ENCODE peak calls at places on chromosomes 13 and 19, in four cellular contexts. X is fibroblast of mammary gland; L is esophagus squamous epithelium; E is CD8-positive, alpha-beta T cell. B is an unnamed sample.
A peak's percentile ranks its signal among the peaks of the same experiment; 100 is the strongest.

GRCh38 chr13:44103721-44104490 is 224.2 kb downstream of the LACC1 start:
- DNase-seq in X (no peak), L (no peak), E (no peak), B (no peak)

GRCh38 chr19:44671400-44671799 is at the start of gene CEACAM19:
- DNase-seq in X (peak; percentile 14), L (no peak), E (no peak), B (no peak)

GRCh38 chr13:91740811-91741210 is 342.4 kb downstream of the GPC5 start:
- DNase-seq in X (no peak), L (no peak), E (no peak), B (no peak)

GRCh38 chr19:38485541-38486285 is 52.2 kb downstream of the RYR1 start:
- DNase-seq in X (no peak), L (no peak), E (no peak), B (no peak)

GRCh38 chr13:78241278-78241919 is 322.8 kb upstream of the EDNRB start:
- DNase-seq in X (peak; percentile 46), L (no peak), E (no peak), B (peak; percentile 15)

GRCh38 chr13:80040219-80040976 is 300.5 kb downstream of the SPRY2 start:
- DNase-seq in X (peak; percentile 100), L (no peak), E (no peak), B (no peak)

GRCh38 chr13:80473695-80474094 is 132.8 kb upstream of the SPRY2 start:
- DNase-seq in X (peak; percentile 87), L (no peak), E (no peak), B (no peak)

GRCh38 chr19:42175952-42176648 is 41.4 kb downstream of the DEDD2 start:
- DNase-seq in X (no peak), L (no peak), E (no peak), B (no peak)

GRCh38 chr13:19185086-19185864 is 3.7 kb upstream of the TUBA3C start:
- DNase-seq in X (no peak), L (no peak), E (no peak), B (peak; percentile 11)

GRCh38 chr19:12995596-12996541 is 594 bp downstream of the NFIX start:
- DNase-seq in X (no peak), L (no peak), E (no peak), B (peak; percentile 64)

GRCh38 chr19:1235625-1236538 is 1.9 kb downstream of the CBARP start:
- DNase-seq in X (peak; percentile 44), L (no peak), E (no peak), B (no peak)

GRCh38 chr13:75489502-75490263 is 7.7 kb upstream of the TBC1D4 start:
- DNase-seq in X (peak; percentile 84), L (no peak), E (no peak), B (peak; percentile 35)

GRCh38 chr13:98285317-98285716 is 108.2 kb upstream of the RNF113B start:
- DNase-seq in X (no peak), L (no peak), E (no peak), B (no peak)

GRCh38 chr19:43408043-43408442 is 6.6 kb upstream of the TEX101 start:
- DNase-seq in X (no peak), L (no peak), E (no peak), B (peak; percentile 13)

GRCh38 chr19:45952691-45953505 is 20.8 kb downstream of the NOVA2 start:
- DNase-seq in X (peak; percentile 50), L (no peak), E (no peak), B (peak; percentile 75)

GRCh38 chr13:45674908-45675307 is 27.2 kb upstream of the CBY2 start:
- DNase-seq in X (peak; percentile 77), L (no peak), E (no peak), B (no peak)

GRCh38 chr19:5823579-5824281 is 15.8 kb downstream of the FUT6 start:
- DNase-seq in X (no peak), L (no peak), E (no peak), B (no peak)

GRCh38 chr13:77207943-77208342 is 119.0 kb downstream of the MYCBP2 start:
- DNase-seq in X (peak; percentile 88), L (no peak), E (no peak), B (no peak)

GRCh38 chr13:99062593-99062992 is 84.7 kb upstream of the DOCK9 start:
- DNase-seq in X (no peak), L (no peak), E (no peak), B (no peak)

GRCh38 chr13:41610426-41610825 is 153.1 kb downstream of the RGCC start:
- DNase-seq in X (peak; percentile 91), L (no peak), E (no peak), B (no peak)

GRCh38 chr13:30933334-30933681 is 852 bp downstream of the TEX26 start:
- DNase-seq in X (no peak), L (no peak), E (no peak), B (no peak)

GRCh38 chr13:30934803-30935202 is 2.3 kb downstream of the TEX26 start:
- DNase-seq in X (no peak), L (no peak), E (no peak), B (no peak)

GRCh38 chr13:30928971-30929370 is 3.5 kb upstream of the TEX26 start:
- DNase-seq in X (no peak), L (no peak), E (no peak), B (no peak)

GRCh38 chr13:30934381-30934780 is 1.9 kb downstream of the TEX26 start:
- DNase-seq in X (no peak), L (no peak), E (no peak), B (no peak)

DNA sequence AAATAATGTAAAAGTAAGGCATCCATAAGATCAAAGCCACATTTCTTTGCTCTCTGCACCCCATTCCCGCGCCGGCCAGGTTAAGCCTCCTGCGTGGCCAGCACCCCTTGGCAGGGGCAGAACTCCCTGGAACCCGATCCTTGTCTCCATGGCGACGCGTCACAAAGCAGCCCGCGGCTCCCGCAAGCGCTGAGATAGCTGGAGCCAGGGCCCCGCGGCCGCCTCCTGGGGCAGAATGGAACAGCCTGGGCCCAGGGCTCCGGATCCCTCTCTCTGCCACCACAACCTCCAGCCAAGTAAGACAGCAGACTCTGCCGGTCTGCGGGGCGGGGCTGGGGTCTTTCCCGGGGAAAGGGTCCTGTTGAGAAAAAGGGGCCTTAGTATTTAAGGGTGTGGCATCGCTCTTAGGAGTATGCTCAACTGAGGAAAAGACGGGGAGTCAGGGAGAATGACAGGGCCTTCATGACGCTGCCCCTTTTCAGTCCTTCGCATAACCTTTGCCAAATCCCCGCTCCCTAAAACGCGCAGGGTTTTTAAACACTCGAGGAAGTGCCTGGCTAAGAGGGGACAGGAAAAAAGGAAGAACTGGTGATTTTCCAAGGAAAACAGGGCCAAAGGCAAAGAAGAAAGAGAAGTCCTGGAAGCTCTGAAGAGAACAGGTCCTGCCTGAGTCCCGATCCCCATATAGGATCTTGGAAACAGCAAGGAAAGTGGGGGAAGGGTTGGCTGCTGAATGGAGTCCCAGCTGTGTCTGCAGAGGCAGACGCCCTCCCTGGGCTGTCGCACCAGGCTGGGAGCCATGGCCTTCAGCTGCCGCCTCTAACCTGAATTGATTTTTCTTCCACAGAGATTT is at the start of gene TEX26:
- DNase-seq in X (no peak), L (no peak), E (no peak), B (no peak)
- TF ChIP-seq CTCF in X (no peak), L (no peak), E (no peak), B (no peak)

DNA sequence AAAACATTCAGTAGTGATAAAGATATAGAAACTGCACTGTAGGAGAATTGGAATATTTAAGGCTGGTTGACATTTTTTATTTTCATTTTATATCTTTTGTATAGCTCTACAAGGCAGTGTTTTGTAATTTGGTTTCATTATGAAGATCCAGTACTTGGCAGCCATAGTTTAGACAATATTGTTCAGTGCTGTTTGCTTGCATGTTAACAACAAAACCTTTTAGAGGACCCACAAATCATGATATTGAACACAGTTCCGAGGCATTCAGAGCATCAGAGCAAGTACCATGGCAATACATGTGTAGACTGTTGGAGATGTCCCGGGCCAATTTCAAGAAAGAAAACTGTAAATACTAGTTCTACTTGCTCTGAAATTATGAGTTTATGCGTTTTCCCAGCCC is 25.6 kb upstream of the GARRE1 start:
- DNase-seq in X (no peak), L (no peak), E (no peak), B (no peak)
- TF ChIP-seq CTCF in X (no peak), L (no peak), E (no peak), B (no peak)

GRCh38 chr19:53432088-53432661 is 391 bp downstream of the ZNF761 start:
- DNase-seq in X (peak; percentile 25), L (no peak), E (no peak), B (peak; percentile 17)

DNA sequence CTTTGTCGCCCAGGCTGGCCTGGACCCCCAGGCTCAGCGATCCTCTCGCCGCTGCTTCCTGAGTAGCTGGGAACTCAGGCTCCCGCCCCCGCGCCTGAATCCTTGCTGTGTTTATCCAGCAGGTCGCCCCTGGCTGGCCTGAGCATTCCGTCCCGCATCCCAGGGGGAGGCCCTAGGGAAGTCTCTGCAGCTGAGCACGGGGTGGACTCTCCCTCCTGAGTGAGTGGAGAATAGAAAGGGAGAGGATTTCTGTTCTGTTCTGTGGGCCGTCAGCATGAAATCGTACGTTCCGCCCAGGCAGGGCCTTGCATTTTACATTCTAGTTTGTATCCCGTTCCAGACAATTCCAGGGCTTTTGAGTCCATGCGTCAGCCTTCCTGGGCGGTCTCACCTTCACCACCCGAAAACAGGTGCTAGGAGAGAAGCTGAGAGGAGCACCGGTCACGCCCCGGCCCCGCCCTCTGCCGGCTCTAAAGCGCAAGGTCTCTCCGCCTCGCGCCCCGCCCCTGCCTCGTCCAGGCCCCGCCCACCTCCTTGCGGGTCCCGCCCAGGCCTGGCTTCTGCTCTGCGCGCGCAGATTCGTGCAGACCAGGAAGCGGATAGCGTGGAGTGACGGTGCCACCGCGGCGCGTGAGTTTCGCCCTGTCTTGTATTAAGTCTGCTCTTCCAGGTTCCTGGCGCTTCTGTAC is at the start of gene ZNF761:
- DNase-seq in X (peak; percentile 84), L (peak; percentile 62), E (peak; percentile 95), B (peak; percentile 95)
- TF ChIP-seq CTCF in X (no peak), L (peak; percentile 47), E (peak; percentile 47), B (no peak)

DNA sequence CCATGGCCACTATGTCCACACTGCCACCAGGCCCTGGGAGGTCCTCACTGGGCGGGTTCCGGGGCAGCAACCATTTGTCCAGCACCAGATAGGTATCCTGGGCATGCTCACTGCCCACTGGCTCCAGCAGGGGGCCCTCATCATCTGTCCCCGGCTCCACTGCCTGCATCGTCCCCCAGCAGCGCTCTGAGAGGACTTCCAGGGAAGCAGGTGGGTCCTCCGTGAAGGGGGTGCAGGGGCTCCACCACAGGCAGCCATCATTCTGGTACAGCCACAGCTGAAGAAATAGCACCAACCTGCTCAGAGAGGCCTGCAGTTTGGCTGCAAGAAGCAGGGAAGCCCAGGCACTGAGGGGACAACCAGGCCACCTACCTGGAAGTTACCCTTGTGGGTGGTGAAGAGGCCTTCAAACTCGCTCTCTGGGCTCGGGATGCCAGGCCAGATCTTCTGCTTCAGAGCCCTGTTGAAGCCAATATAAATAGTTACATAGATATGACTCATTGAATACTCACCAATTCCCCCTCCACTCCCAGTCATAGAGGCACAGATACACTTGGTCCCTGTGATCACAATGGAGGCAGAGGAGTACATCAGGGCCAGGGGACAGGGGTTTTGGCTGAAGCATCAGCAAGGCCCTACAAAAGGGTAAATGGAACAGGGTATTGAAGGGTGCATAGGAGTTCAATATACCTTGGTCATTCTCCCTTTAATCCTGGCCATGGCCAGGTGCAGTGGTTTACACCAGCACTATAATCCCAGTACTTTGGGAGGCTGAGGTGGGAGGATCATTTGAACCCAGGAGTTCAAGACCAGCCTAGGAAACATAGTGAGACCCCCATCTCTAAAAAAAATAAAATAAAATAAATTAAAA is 4.1 kb downstream of the SWSAP1 start:
- DNase-seq in X (peak; percentile 90), L (no peak), E (no peak), B (no peak)
- TF ChIP-seq CTCF in X (peak; percentile 9), L (peak; percentile 11), E (no peak), B (peak; percentile 66)

B was measured in GM10248.